ENCODE peak calls at places on chromosomes 1 and 21, in six cellular contexts. O is spleen, S is Caki2, Y is iPS-NIHi11, J is T-helper 1 cell, F is Peyer's patch. N is an unnamed sample.

GRCh38 chr21:45164124-45164511 is 89.7 kb downstream of the ADARB1 start:
- DNase-seq in O (no peak), S (no peak), Y (no peak), J (no peak), F (no peak), N (no peak)

GRCh38 chr1:19448491-19449439 is 36.6 kb downstream of the CAPZB start:
- DNase-seq in O (peak), S (peak), Y (no peak), J (no peak), F (no peak), N (no peak)

GRCh38 chr1:215081566-215082531 is 688 bp upstream of the KCNK2 start:
- DNase-seq in O (peak), S (no peak), Y (peak), J (no peak), F (peak), N (no peak)

GRCh38 chr1:43492816-43493215 is 37.9 kb upstream of the PTPRF start:
- DNase-seq in O (no peak), S (no peak), Y (no peak), J (no peak), F (no peak), N (no peak)

GRCh38 chr1:162987866-162988265 is 81.3 kb upstream of the RGS4 start:
- DNase-seq in O (no peak), S (peak), Y (no peak), J (no peak), F (no peak), N (no peak)

GRCh38 chr1:38482080-38482826 is 377.3 kb downstream of the RRAGC start:
- DNase-seq in O (no peak), S (no peak), Y (no peak), J (no peak), F (no peak), N (no peak)

GRCh38 chr1:207751790-207752455 is at the start of gene CD46:
- DNase-seq in O (peak), S (peak), Y (peak), J (peak), F (peak), N (peak)

GRCh38 chr1:226603030-226603960 is 54.7 kb downstream of the STUM start:
- DNase-seq in O (peak), S (no peak), Y (no peak), J (no peak), F (peak), N (no peak)

GRCh38 chr1:157154291-157154690 is 16.1 kb upstream of the ETV3 start:
- DNase-seq in O (no peak), S (peak), Y (no peak), J (no peak), F (no peak), N (no peak)

GRCh38 chr1:31782066-31782762 is 18.1 kb upstream of the ADGRB2 start:
- DNase-seq in O (peak), S (no peak), Y (no peak), J (no peak), F (peak), N (no peak)

GRCh38 chr21:16074950-16075489 is 345.2 kb downstream of the USP25 start:
- DNase-seq in O (no peak), S (no peak), Y (no peak), J (no peak), F (no peak), N (no peak)

GRCh38 chr1:198165927-198166647 is 9.3 kb downstream of the NEK7 start:
- DNase-seq in O (no peak), S (no peak), Y (no peak), J (no peak), F (no peak), N (no peak)

GRCh38 chr1:1906185-1907097 is 8.6 kb upstream of the CALML6 start:
- DNase-seq in O (peak), S (peak), Y (peak), J (peak), F (peak), N (peak)

GRCh38 chr1:19210772-19211549 is 895 bp upstream of the UBR4 start:
- DNase-seq in O (no peak), S (no peak), Y (no peak), J (no peak), F (no peak), N (no peak)

GRCh38 chr1:145711213-145711651 is 4.1 kb upstream of the PDZK1 start:
- DNase-seq in O (no peak), S (peak), Y (no peak), J (no peak), F (peak), N (no peak)

GRCh38 chr1:201456499-201457309 is 12.3 kb downstream of the PHLDA3 start:
- DNase-seq in O (peak), S (peak), Y (no peak), J (no peak), F (no peak), N (peak)

GRCh38 chr1:34398916-34399275 is 222.2 kb downstream of the C1orf94 start:
- DNase-seq in O (no peak), S (no peak), Y (peak), J (no peak), F (no peak), N (no peak)

GRCh38 chr1:54397090-54397591 is 9.1 kb downstream of the SSBP3 start:
- DNase-seq in O (peak), S (no peak), Y (no peak), J (no peak), F (no peak), N (no peak)

GRCh38 chr1:32339363-32339978 is 3.4 kb upstream of the MARCKSL1 start:
- DNase-seq in O (peak), S (no peak), Y (no peak), J (no peak), F (no peak), N (no peak)

GRCh38 chr1:24389231-24389678 is 24.3 kb downstream of the STPG1 start:
- DNase-seq in O (no peak), S (no peak), Y (no peak), J (no peak), F (no peak), N (no peak)